ENCODE peak calls at places on chromosomes 6 and 20, in seven cellular contexts. N, C, Q, Y, A, K and V are unnamed samples.

GRCh38 chr6:1608222-1608975 is 1.3 kb upstream of the FOXC1 start:
- DNase-seq in N (no peak), K (no peak), Q (no peak), A (no peak), Y (no peak), C (no peak), V (no peak)

GRCh38 chr6:167523426-167523825 is 198.5 kb downstream of the TTLL2 start:
- DNase-seq in C (no peak), Q (no peak), K (no peak), Y (no peak), N (no peak), A (no peak), V (no peak)

GRCh38 chr6:157492741-157493140 is 111.8 kb downstream of the ZDHHC14 start:
- DNase-seq in A (no peak), Y (no peak), Q (no peak), N (no peak), C (no peak), K (no peak), V (no peak)

GRCh38 chr20:13200767-13201500 is 20.1 kb upstream of the ISM1 start:
- DNase-seq in Y (no peak), Q (no peak), A (no peak), K (no peak), N (no peak), C (peak), V (no peak)

GRCh38 chr6:122956376-122956775 is 39.7 kb upstream of the CLVS2 start:
- DNase-seq in N (no peak), Y (no peak), A (no peak), K (no peak), Q (no peak), C (no peak), V (no peak)

GRCh38 chr20:25399038-25399430 is 8.4 kb upstream of the ABHD12 start:
- DNase-seq in K (no peak), N (no peak), C (peak), A (no peak), Q (no peak), Y (peak), V (peak)

GRCh38 chr6:135922170-135922569 is 70.7 kb downstream of the PDE7B start:
- DNase-seq in Y (no peak), A (no peak), Q (no peak), K (no peak), C (no peak), N (no peak), V (peak)

GRCh38 chr20:32465092-32465900 is 107.2 kb downstream of the ASXL1 start:
- DNase-seq in N (no peak), C (no peak), Q (peak), K (no peak), A (no peak), Y (no peak), V (peak)

GRCh38 chr20:52190437-52191131 is 995 bp downstream of the ZFP64 start:
- DNase-seq in K (peak), Q (peak), N (peak), C (peak), Y (peak), A (no peak), V (peak)

GRCh38 chr6:157152544-157152943 is 170.8 kb downstream of the TMEM242 start:
- DNase-seq in N (no peak), Q (no peak), C (no peak), A (no peak), Y (peak), K (no peak), V (no peak)

GRCh38 chr20:17662333-17663039 is 19.6 kb downstream of the RRBP1 start:
- DNase-seq in N (no peak), Q (no peak), C (no peak), Y (no peak), A (no peak), K (peak), V (no peak)

GRCh38 chr20:54665812-54666211 is 190.4 kb downstream of the DOK5 start:
- DNase-seq in N (peak), Y (no peak), A (no peak), Q (no peak), K (no peak), C (no peak), V (no peak)

GRCh38 chr6:37688088-37688850 is 9.4 kb downstream of the MDGA1 start:
- DNase-seq in N (no peak), A (no peak), Q (no peak), C (peak), K (no peak), Y (no peak), V (no peak)

GRCh38 chr6:152897807-152898399 is 84.9 kb downstream of the FBXO5 start:
- DNase-seq in A (peak), Q (peak), Y (peak), K (peak), N (peak), C (peak), V (peak)

GRCh38 chr20:40897177-40897700 is 131.4 kb upstream of the TOP1 start:
- DNase-seq in Q (no peak), N (no peak), C (no peak), K (no peak), Y (no peak), A (no peak), V (no peak)

GRCh38 chr6:131062245-131063027 is 609 bp downstream of the EPB41L2 start:
- DNase-seq in C (no peak), A (peak), K (peak), Y (peak), Q (peak), N (peak), V (no peak)

GRCh38 chr6:169170583-169170955 is 83.1 kb downstream of the THBS2 start:
- DNase-seq in K (no peak), Q (no peak), N (no peak), Y (no peak), C (no peak), A (no peak), V (no peak)